ENCODE peak calls at places on chromosome 21, in five cellular contexts. One of them, this sample, is unnamed.
A peak's percentile ranks its signal among the peaks of the same experiment; 100 is the strongest.

GRCh38 chr21:28142692-28143091 is 850.0 kb downstream of the LTN1 start:
- DNase-seq in NCI-H524: no peak
- DNase-seq in neural crest cell: no peak
- DNase-seq in stimulated activated CD8-positive, alpha-beta memory T cell treated with anti-CD3 and anti-CD28 coated beads, Interleukin-15, amount 100 ng/mL, for 48 hours: no peak
- DNase-seq in HS-5: peak; percentile 49
- DNase-seq in this sample: no peak

GRCh38 chr21:31550070-31550469 is 109.4 kb upstream of the SOD1 start:
- DNase-seq in NCI-H524: no peak
- DNase-seq in neural crest cell: no peak
- DNase-seq in stimulated activated CD8-positive, alpha-beta memory T cell treated with anti-CD3 and anti-CD28 coated beads, Interleukin-15, amount 100 ng/mL, for 48 hours: no peak
- DNase-seq in HS-5: no peak
- DNase-seq in this sample: no peak

GRCh38 chr21:26389971-26390641 is 183.0 kb downstream of the CYYR1 start:
- DNase-seq in NCI-H524: peak; percentile 98
- DNase-seq in neural crest cell: no peak
- DNase-seq in stimulated activated CD8-positive, alpha-beta memory T cell treated with anti-CD3 and anti-CD28 coated beads, Interleukin-15, amount 100 ng/mL, for 48 hours: no peak
- DNase-seq in HS-5: peak; percentile 89
- DNase-seq in this sample: no peak

GRCh38 chr21:25572895-25573310 is 34.4 kb downstream of the MRPL39 start:
- DNase-seq in NCI-H524: no peak
- DNase-seq in neural crest cell: no peak
- DNase-seq in stimulated activated CD8-positive, alpha-beta memory T cell treated with anti-CD3 and anti-CD28 coated beads, Interleukin-15, amount 100 ng/mL, for 48 hours: no peak
- DNase-seq in HS-5: no peak
- DNase-seq in this sample: no peak

GRCh38 chr21:38903578-38904193 is 98.0 kb downstream of the ETS2 start:
- DNase-seq in NCI-H524: no peak
- DNase-seq in neural crest cell: no peak
- DNase-seq in stimulated activated CD8-positive, alpha-beta memory T cell treated with anti-CD3 and anti-CD28 coated beads, Interleukin-15, amount 100 ng/mL, for 48 hours: no peak
- DNase-seq in HS-5: no peak
- DNase-seq in this sample: no peak

GRCh38 chr21:31397939-31398338 is 53.9 kb upstream of the TIAM1 start:
- DNase-seq in NCI-H524: peak; percentile 26
- DNase-seq in neural crest cell: peak; percentile 36
- DNase-seq in stimulated activated CD8-positive, alpha-beta memory T cell treated with anti-CD3 and anti-CD28 coated beads, Interleukin-15, amount 100 ng/mL, for 48 hours: no peak
- DNase-seq in HS-5: no peak
- DNase-seq in this sample: peak; percentile 59

GRCh38 chr21:36966066-36966845 is at the start of gene HLCS:
- DNase-seq in NCI-H524: peak; percentile 76
- DNase-seq in neural crest cell: peak; percentile 40
- DNase-seq in stimulated activated CD8-positive, alpha-beta memory T cell treated with anti-CD3 and anti-CD28 coated beads, Interleukin-15, amount 100 ng/mL, for 48 hours: peak; percentile 70
- DNase-seq in HS-5: no peak
- DNase-seq in this sample: peak; percentile 72

GRCh38 chr21:43801006-43801783 is 11.8 kb downstream of the RRP1 start:
- DNase-seq in NCI-H524: no peak
- DNase-seq in neural crest cell: no peak
- DNase-seq in stimulated activated CD8-positive, alpha-beta memory T cell treated with anti-CD3 and anti-CD28 coated beads, Interleukin-15, amount 100 ng/mL, for 48 hours: no peak
- DNase-seq in HS-5: no peak
- DNase-seq in this sample: no peak

GRCh38 chr21:43940672-43941071 is 71.4 kb upstream of the TRAPPC10 start:
- DNase-seq in NCI-H524: no peak
- DNase-seq in neural crest cell: no peak
- DNase-seq in stimulated activated CD8-positive, alpha-beta memory T cell treated with anti-CD3 and anti-CD28 coated beads, Interleukin-15, amount 100 ng/mL, for 48 hours: no peak
- DNase-seq in HS-5: no peak
- DNase-seq in this sample: no peak

GRCh38 chr21:31744162-31744800 is 12.4 kb upstream of the SCAF4 start:
- DNase-seq in NCI-H524: no peak
- DNase-seq in neural crest cell: no peak
- DNase-seq in stimulated activated CD8-positive, alpha-beta memory T cell treated with anti-CD3 and anti-CD28 coated beads, Interleukin-15, amount 100 ng/mL, for 48 hours: no peak
- DNase-seq in HS-5: no peak
- DNase-seq in this sample: no peak

GRCh38 chr21:34881421-34881820 is 167.7 kb downstream of the RUNX1 start:
- DNase-seq in NCI-H524: no peak
- DNase-seq in neural crest cell: no peak
- DNase-seq in stimulated activated CD8-positive, alpha-beta memory T cell treated with anti-CD3 and anti-CD28 coated beads, Interleukin-15, amount 100 ng/mL, for 48 hours: no peak
- DNase-seq in HS-5: no peak
- DNase-seq in this sample: no peak

GRCh38 chr21:45644041-45644906 is 749 bp downstream of the PCBP3 start:
- DNase-seq in NCI-H524: peak; percentile 85
- DNase-seq in neural crest cell: no peak
- DNase-seq in stimulated activated CD8-positive, alpha-beta memory T cell treated with anti-CD3 and anti-CD28 coated beads, Interleukin-15, amount 100 ng/mL, for 48 hours: peak; percentile 15
- DNase-seq in HS-5: no peak
- DNase-seq in this sample: peak; percentile 24

GRCh38 chr21:38985423-38986378 is 180.0 kb downstream of the ETS2 start:
- DNase-seq in NCI-H524: peak; percentile 99
- DNase-seq in neural crest cell: no peak
- DNase-seq in stimulated activated CD8-positive, alpha-beta memory T cell treated with anti-CD3 and anti-CD28 coated beads, Interleukin-15, amount 100 ng/mL, for 48 hours: peak; percentile 69
- DNase-seq in HS-5: peak; percentile 66
- DNase-seq in this sample: peak; percentile 72

GRCh38 chr21:39676054-39676771 is 63.5 kb downstream of the B3GALT5 start:
- DNase-seq in NCI-H524: peak; percentile 16
- DNase-seq in neural crest cell: no peak
- DNase-seq in stimulated activated CD8-positive, alpha-beta memory T cell treated with anti-CD3 and anti-CD28 coated beads, Interleukin-15, amount 100 ng/mL, for 48 hours: no peak
- DNase-seq in HS-5: no peak
- DNase-seq in this sample: no peak

GRCh38 chr21:42061866-42062542 is 9.1 kb upstream of the UMODL1 start:
- DNase-seq in NCI-H524: peak; percentile 44
- DNase-seq in neural crest cell: no peak
- DNase-seq in stimulated activated CD8-positive, alpha-beta memory T cell treated with anti-CD3 and anti-CD28 coated beads, Interleukin-15, amount 100 ng/mL, for 48 hours: peak; percentile 48
- DNase-seq in HS-5: no peak
- DNase-seq in this sample: no peak

GRCh38 chr21:36647279-36648093 is 51.4 kb upstream of the SIM2 start:
- DNase-seq in NCI-H524: no peak
- DNase-seq in neural crest cell: no peak
- DNase-seq in stimulated activated CD8-positive, alpha-beta memory T cell treated with anti-CD3 and anti-CD28 coated beads, Interleukin-15, amount 100 ng/mL, for 48 hours: no peak
- DNase-seq in HS-5: no peak
- DNase-seq in this sample: no peak

GRCh38 chr21:38679531-38679930 is 126.2 kb upstream of the ETS2 start:
- DNase-seq in NCI-H524: no peak
- DNase-seq in neural crest cell: no peak
- DNase-seq in stimulated activated CD8-positive, alpha-beta memory T cell treated with anti-CD3 and anti-CD28 coated beads, Interleukin-15, amount 100 ng/mL, for 48 hours: no peak
- DNase-seq in HS-5: peak; percentile 39
- DNase-seq in this sample: no peak

GRCh38 chr21:32844653-32845443 is 73.3 kb upstream of the PAXBP1 start:
- DNase-seq in NCI-H524: peak; percentile 97
- DNase-seq in neural crest cell: no peak
- DNase-seq in stimulated activated CD8-positive, alpha-beta memory T cell treated with anti-CD3 and anti-CD28 coated beads, Interleukin-15, amount 100 ng/mL, for 48 hours: no peak
- DNase-seq in HS-5: peak; percentile 94
- DNase-seq in this sample: no peak

GRCh38 chr21:46126321-46127238 is 28.7 kb downstream of the COL6A2 start:
- DNase-seq in NCI-H524: no peak
- DNase-seq in neural crest cell: no peak
- DNase-seq in stimulated activated CD8-positive, alpha-beta memory T cell treated with anti-CD3 and anti-CD28 coated beads, Interleukin-15, amount 100 ng/mL, for 48 hours: no peak
- DNase-seq in HS-5: no peak
- DNase-seq in this sample: no peak

GRCh38 chr21:33380483-33380998 is 22.7 kb upstream of the IFNGR2 start:
- DNase-seq in NCI-H524: no peak
- DNase-seq in neural crest cell: no peak
- DNase-seq in stimulated activated CD8-positive, alpha-beta memory T cell treated with anti-CD3 and anti-CD28 coated beads, Interleukin-15, amount 100 ng/mL, for 48 hours: peak; percentile 91
- DNase-seq in HS-5: peak; percentile 89
- DNase-seq in this sample: peak; percentile 63

GRCh38 chr21:15775981-15776380 is 46.2 kb downstream of the USP25 start:
- DNase-seq in NCI-H524: no peak
- DNase-seq in neural crest cell: no peak
- DNase-seq in stimulated activated CD8-positive, alpha-beta memory T cell treated with anti-CD3 and anti-CD28 coated beads, Interleukin-15, amount 100 ng/mL, for 48 hours: no peak
- DNase-seq in HS-5: peak; percentile 79
- DNase-seq in this sample: no peak

GRCh38 chr21:46443910-46444309 is 14.8 kb upstream of the DIP2A start:
- DNase-seq in NCI-H524: no peak
- DNase-seq in neural crest cell: no peak
- DNase-seq in stimulated activated CD8-positive, alpha-beta memory T cell treated with anti-CD3 and anti-CD28 coated beads, Interleukin-15, amount 100 ng/mL, for 48 hours: no peak
- DNase-seq in HS-5: no peak
- DNase-seq in this sample: no peak

GRCh38 chr21:35352066-35352770 is 303.1 kb upstream of the RUNX1 start:
- DNase-seq in NCI-H524: no peak
- DNase-seq in neural crest cell: no peak
- DNase-seq in stimulated activated CD8-positive, alpha-beta memory T cell treated with anti-CD3 and anti-CD28 coated beads, Interleukin-15, amount 100 ng/mL, for 48 hours: no peak
- DNase-seq in HS-5: no peak
- DNase-seq in this sample: no peak

GRCh38 chr21:43370091-43370658 is 56.8 kb downstream of the SIK1 start:
- DNase-seq in NCI-H524: peak; percentile 60
- DNase-seq in neural crest cell: no peak
- DNase-seq in stimulated activated CD8-positive, alpha-beta memory T cell treated with anti-CD3 and anti-CD28 coated beads, Interleukin-15, amount 100 ng/mL, for 48 hours: no peak
- DNase-seq in HS-5: no peak
- DNase-seq in this sample: no peak

GRCh38 chr21:15406791-15407190 is 323.0 kb upstream of the USP25 start:
- DNase-seq in NCI-H524: no peak
- DNase-seq in neural crest cell: no peak
- DNase-seq in stimulated activated CD8-positive, alpha-beta memory T cell treated with anti-CD3 and anti-CD28 coated beads, Interleukin-15, amount 100 ng/mL, for 48 hours: no peak
- DNase-seq in HS-5: no peak
- DNase-seq in this sample: no peak

GRCh38 chr21:44686843-44687561 is 5.0 kb upstream of the KRTAP12-1 start:
- DNase-seq in NCI-H524: no peak
- DNase-seq in neural crest cell: no peak
- DNase-seq in stimulated activated CD8-positive, alpha-beta memory T cell treated with anti-CD3 and anti-CD28 coated beads, Interleukin-15, amount 100 ng/mL, for 48 hours: no peak
- DNase-seq in HS-5: no peak
- DNase-seq in this sample: no peak

GRCh38 chr21:35528109-35529042 is 479.3 kb upstream of the RUNX1 start:
- DNase-seq in NCI-H524: no peak
- DNase-seq in neural crest cell: no peak
- DNase-seq in stimulated activated CD8-positive, alpha-beta memory T cell treated with anti-CD3 and anti-CD28 coated beads, Interleukin-15, amount 100 ng/mL, for 48 hours: peak; percentile 38
- DNase-seq in HS-5: no peak
- DNase-seq in this sample: peak; percentile 46

GRCh38 chr21:16169102-16169511 is 439.3 kb downstream of the USP25 start:
- DNase-seq in NCI-H524: no peak
- DNase-seq in neural crest cell: no peak
- DNase-seq in stimulated activated CD8-positive, alpha-beta memory T cell treated with anti-CD3 and anti-CD28 coated beads, Interleukin-15, amount 100 ng/mL, for 48 hours: no peak
- DNase-seq in HS-5: no peak
- DNase-seq in this sample: no peak